ENCODE peak calls at places on chromosomes 3 and 15, in four cellular contexts. F is Peyer's patch, D is A549, B is lower leg skin. Z is an unnamed sample.

GRCh38 chr15:85690546-85691226 is 104.0 kb downstream of the KLHL25 start:
- DNase-seq in F (no peak), B (no peak), D (no peak), Z (no peak)

GRCh38 chr15:65309882-65310418 is 5.5 kb downstream of the RNU5B-1 start:
- DNase-seq in B (no peak), F (no peak), D (no peak), Z (no peak)

GRCh38 chr15:95394186-95395067 is 936.1 kb upstream of the NR2F2 start:
- DNase-seq in D (no peak), F (no peak), B (no peak), Z (no peak)

GRCh38 chr3:58052373-58053273 is 44.4 kb downstream of the FLNB start:
- DNase-seq in F (peak; percentile 92), D (peak; percentile 65), B (peak; percentile 95), Z (no peak)

GRCh38 chr15:27826902-27827321 is 272.2 kb downstream of the OCA2 start:
- DNase-seq in B (no peak), F (no peak), D (no peak), Z (no peak)

GRCh38 chr15:85474700-85475316 is 94.4 kb downstream of the AKAP13 start:
- DNase-seq in D (no peak), F (no peak), B (no peak), Z (no peak)

GRCh38 chr15:56099311-56099710 is 105.9 kb upstream of the NEDD4 start:
- DNase-seq in D (no peak), F (no peak), B (no peak), Z (no peak)

GRCh38 chr3:73419179-73419803 is 205.4 kb downstream of the PDZRN3 start:
- DNase-seq in B (no peak), D (no peak), F (no peak), Z (no peak)

GRCh38 chr3:62378329-62378789 is 5.0 kb upstream of the FEZF2 start:
- DNase-seq in F (no peak), D (no peak), B (no peak), Z (no peak)

GRCh38 chr15:82849556-82850241 is 40.3 kb downstream of the WHAMM start:
- DNase-seq in B (peak; percentile 90), D (peak; percentile 57), F (peak; percentile 75), Z (peak; percentile 71)

GRCh38 chr3:183823963-183824362 is 1.4 kb downstream of the MAP6D1 start:
- DNase-seq in D (no peak), B (no peak), F (peak; percentile 4), Z (no peak)

GRCh38 chr15:25054329-25054728 is 99.5 kb downstream of the SNRPN start:
- DNase-seq in D (no peak), B (no peak), F (no peak), Z (peak; percentile 50)

GRCh38 chr3:185825639-185826481 is 1.0 kb upstream of the IGF2BP2 start:
- DNase-seq in F (peak; percentile 74), D (peak; percentile 29), B (no peak), Z (peak; percentile 77)

GRCh38 chr3:133384331-133385027 is 15.4 kb upstream of the BFSP2 start:
- DNase-seq in F (peak; percentile 56), D (peak; percentile 11), B (peak; percentile 84), Z (peak; percentile 78)
- TF ChIP-seq CTCF in F (peak; percentile 44), D (peak; percentile 42), B (no peak), Z (peak; percentile 93)

DNA sequence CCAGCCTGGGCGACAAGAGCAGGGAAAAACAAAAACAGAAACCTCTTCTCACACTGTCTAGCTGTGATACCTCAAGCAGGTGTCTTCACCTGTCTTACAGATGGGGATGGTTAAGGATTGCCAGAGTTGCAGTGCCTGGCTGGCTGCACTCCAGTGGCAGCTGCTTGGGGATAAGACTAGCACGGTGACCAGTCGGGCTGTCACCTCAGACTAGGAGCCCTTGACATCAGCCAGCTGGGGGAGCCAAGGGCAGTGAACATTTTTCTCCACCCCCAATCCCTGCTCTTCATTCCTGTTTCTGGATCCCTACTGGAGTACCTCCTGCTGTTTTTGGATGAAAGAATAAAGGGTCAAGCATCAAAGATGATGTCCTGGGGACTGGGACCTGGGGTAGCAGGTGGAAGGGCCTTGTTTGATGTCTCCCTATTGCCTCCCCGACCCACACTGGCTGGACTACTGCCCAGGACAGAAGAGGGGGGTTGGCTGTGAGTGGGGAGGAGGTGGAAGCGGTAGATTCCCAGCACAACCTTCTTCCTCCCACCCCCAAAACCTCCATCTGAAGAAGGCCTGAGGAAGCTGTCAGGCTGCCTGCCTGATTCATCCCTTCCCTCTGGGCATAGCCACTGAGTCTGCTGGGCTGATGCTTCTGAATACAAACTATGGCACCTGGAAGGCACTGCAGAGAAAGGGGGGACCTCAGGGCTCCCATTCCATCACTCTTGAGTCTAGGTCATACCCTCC is 7.0 kb upstream of the CPNE9 start:
- DNase-seq in F (no peak), B (no peak), D (no peak), Z (no peak)
- TF ChIP-seq CTCF in F (no peak), B (no peak), D (no peak), Z (no peak)

DNA sequence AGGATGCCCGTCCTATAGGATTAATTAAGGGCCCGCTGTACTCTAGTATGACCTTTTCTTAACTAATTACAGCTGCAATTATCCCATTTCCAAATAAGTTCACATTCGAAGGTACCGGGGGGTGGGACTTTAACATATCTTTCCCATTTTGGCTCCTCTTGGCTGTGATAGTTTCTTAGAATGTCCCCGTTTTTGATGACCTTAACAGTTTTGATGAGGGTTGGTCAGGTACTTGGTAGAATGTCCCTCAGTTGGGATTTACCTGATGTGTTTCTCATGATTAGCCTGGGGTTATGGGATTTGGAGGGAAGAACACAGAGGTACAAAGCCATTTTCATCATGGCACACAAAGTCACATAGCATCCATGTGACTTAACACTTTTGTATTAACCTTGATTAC is 18.2 kb downstream of the RTP1 start:
- DNase-seq in B (no peak), F (no peak), D (no peak), Z (no peak)
- TF ChIP-seq CTCF in B (no peak), F (no peak), D (no peak), Z (no peak)

DNA sequence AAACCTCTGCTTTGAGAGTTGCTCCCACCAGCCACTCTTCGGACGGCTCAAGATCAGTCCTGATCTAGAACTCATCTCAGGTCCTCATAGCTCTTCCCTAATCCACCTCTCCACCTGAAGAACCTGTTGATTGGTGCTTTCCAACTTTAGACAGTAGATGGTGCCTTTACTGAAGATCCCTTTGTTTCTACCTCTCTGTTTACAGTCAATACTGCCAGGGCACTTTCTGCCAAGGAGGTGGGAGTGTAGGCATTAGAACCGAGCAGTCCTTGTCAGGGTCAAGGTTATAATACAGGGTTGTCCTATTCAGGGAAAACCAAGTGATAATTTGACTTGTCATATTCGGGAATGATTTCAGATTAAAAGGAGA is 1.2 kb downstream of the CGNL1 start:
- DNase-seq in B (no peak), F (no peak), D (peak; percentile 58), Z (no peak)
- TF ChIP-seq CTCF in B (no peak), F (no peak), D (peak; percentile 41), Z (no peak)